ENCODE peak calls at places on chromosomes 3 and 15, in seven cellular contexts. Z is fibroblast of mammary gland, X is H7, J is left colon, H is hippocampal formation, I is NCI-H1417, A is KG1. G is an unnamed sample.
A peak's percentile ranks its signal among the peaks of the same experiment; 100 is the strongest.

GRCh38 chr3:55481918-55482495 is 5.1 kb downstream of the WNT5A start:
- DNase-seq in Z (peak; percentile 52), X (peak; percentile 78), J (no peak), H (no peak), I (no peak), A (no peak), G (peak; percentile 85)

GRCh38 chr3:86723433-86723832 is 267.5 kb downstream of the VGLL3 start:
- DNase-seq in Z (no peak), X (no peak), J (no peak), H (no peak), I (no peak), A (no peak), G (no peak)

GRCh38 chr3:20137642-20138041 is 48.4 kb downstream of the SGO1 start:
- DNase-seq in Z (no peak), X (no peak), J (no peak), H (no peak), I (no peak), A (no peak), G (no peak)

GRCh38 chr3:32562640-32563039 is 8.0 kb downstream of the DYNC1LI1 start:
- DNase-seq in Z (no peak), X (no peak), J (no peak), H (no peak), I (no peak), A (no peak), G (no peak)

GRCh38 chr15:69786136-69786701 is 311.5 kb downstream of the TLE3 start:
- DNase-seq in Z (no peak), X (no peak), J (no peak), H (no peak), I (no peak), A (no peak), G (no peak)

GRCh38 chr3:129310111-129310601 is 31.5 kb downstream of the HMCES start:
- DNase-seq in Z (no peak), X (no peak), J (no peak), H (no peak), I (no peak), A (no peak), G (no peak)

GRCh38 chr15:75167588-75168076 is 34.0 kb upstream of the C15orf39 start:
- DNase-seq in Z (peak; percentile 89), X (no peak), J (no peak), H (no peak), I (no peak), A (no peak), G (peak; percentile 80)

GRCh38 chr3:116264546-116265174 is 180.6 kb downstream of the LSAMP start:
- DNase-seq in Z (no peak), X (no peak), J (no peak), H (no peak), I (no peak), A (no peak), G (no peak)

GRCh38 chr15:23564798-23565394 is 578 bp upstream of the MKRN3 start:
- DNase-seq in Z (no peak), X (no peak), J (no peak), H (no peak), I (peak; percentile 34), A (no peak), G (peak; percentile 17)

GRCh38 chr3:8964436-8965370 is 1.4 kb upstream of the RAD18 start:
- DNase-seq in Z (peak; percentile 84), X (no peak), J (peak; percentile 55), H (no peak), I (no peak), A (no peak), G (peak; percentile 90)

GRCh38 chr15:33392453-33392852 is 81.7 kb downstream of the RYR3 start:
- DNase-seq in Z (no peak), X (peak; percentile 30), J (no peak), H (no peak), I (no peak), A (no peak), G (no peak)

GRCh38 chr3:62587169-62587568 is 213.8 kb upstream of the FEZF2 start:
- DNase-seq in Z (peak; percentile 97), X (no peak), J (no peak), H (no peak), I (no peak), A (no peak), G (peak; percentile 93)

GRCh38 chr3:178304758-178305157 is 231.5 kb upstream of the KCNMB2 start:
- DNase-seq in Z (peak; percentile 86), X (no peak), J (no peak), H (no peak), I (no peak), A (no peak), G (peak; percentile 70)

GRCh38 chr3:145116769-145117168 is 1044.2 kb downstream of the PLOD2 start:
- DNase-seq in Z (no peak), X (no peak), J (no peak), H (no peak), I (no peak), A (no peak), G (no peak)

GRCh38 chr15:40328176-40328575 is 4.7 kb downstream of the INAFM2 start:
- DNase-seq in Z (no peak), X (no peak), J (no peak), H (no peak), I (no peak), A (no peak), G (no peak)

GRCh38 chr3:187382609-187383151 is 14.5 kb downstream of the RTP4 start:
- DNase-seq in Z (peak; percentile 7), X (no peak), J (no peak), H (no peak), I (no peak), A (no peak), G (no peak)